ENCODE peak calls at places on chromosomes 2 and 18, in seven cellular contexts. A, P, F, Y, K, R and E are unnamed samples.

GRCh38 chr2:190862591-190862991 is 18.0 kb upstream of the GLS start:
- DNase-seq in Y (no peak), P (no peak), R (no peak), A (no peak), K (peak), F (no peak), E (no peak)

GRCh38 chr2:67289921-67290371 is 107.2 kb upstream of the ETAA1 start:
- DNase-seq in A (no peak), F (no peak), R (no peak), P (no peak), Y (no peak), K (no peak), E (no peak)

GRCh38 chr18:44047585-44047984 is 633.1 kb upstream of the SETBP1 start:
- DNase-seq in P (no peak), R (no peak), F (no peak), K (no peak), A (no peak), Y (no peak), E (no peak)

GRCh38 chr2:105682401-105682800 is 62.3 kb upstream of the NCK2 start:
- DNase-seq in R (no peak), K (no peak), P (no peak), Y (no peak), F (no peak), A (no peak), E (no peak)

GRCh38 chr2:239026711-239027430 is 179.0 kb downstream of the TWIST2 start:
- DNase-seq in A (peak), P (peak), K (no peak), R (no peak), Y (no peak), F (no peak), E (no peak)

GRCh38 chr2:49002750-49003149 is 151.6 kb downstream of the FSHR start:
- DNase-seq in A (no peak), P (no peak), F (no peak), R (no peak), Y (peak), K (no peak), E (no peak)

GRCh38 chr18:78984941-78985784 is 5.5 kb downstream of the SALL3 start:
- DNase-seq in P (no peak), R (peak), F (no peak), A (no peak), K (peak), Y (peak), E (no peak)

GRCh38 chr2:8857709-8858108 is 20.3 kb upstream of the KIDINS220 start:
- DNase-seq in F (no peak), A (no peak), P (no peak), K (no peak), R (no peak), Y (no peak), E (no peak)

GRCh38 chr2:24888177-24888576 is 31.9 kb downstream of the ADCY3 start:
- DNase-seq in F (no peak), K (no peak), P (no peak), R (no peak), Y (no peak), A (no peak), E (no peak)

GRCh38 chr2:22623620-22624019 is 761.4 kb upstream of the KLHL29 start:
- DNase-seq in A (no peak), Y (no peak), R (no peak), F (no peak), P (no peak), K (no peak), E (no peak)

GRCh38 chr2:161243873-161244272 is 64.4 kb upstream of the PSMD14 start:
- DNase-seq in P (no peak), R (peak), A (no peak), F (no peak), Y (no peak), K (no peak), E (no peak)

GRCh38 chr2:69946351-69947077 is 14.9 kb downstream of the ASPRV1 start:
- DNase-seq in P (no peak), F (no peak), R (peak), K (peak), A (no peak), Y (no peak), E (peak)

GRCh38 chr18:38007931-38008330 is 442.3 kb upstream of the CELF4 start:
- DNase-seq in Y (no peak), P (no peak), R (no peak), A (no peak), K (no peak), F (no peak), E (no peak)
- H3K27ac ChIP-seq in Y (no peak), P (no peak), R (no peak), A (no peak), K (no peak), F (no peak), E (no peak)

GRCh38 chr2:28802975-28803429 is 7.6 kb upstream of the SPDYA start:
- DNase-seq in Y (no peak), A (no peak), R (no peak), K (no peak), F (no peak), P (no peak), E (no peak)
- H3K27ac ChIP-seq in Y (peak), A (peak), R (no peak), K (no peak), F (no peak), P (no peak), E (no peak)

DNA sequence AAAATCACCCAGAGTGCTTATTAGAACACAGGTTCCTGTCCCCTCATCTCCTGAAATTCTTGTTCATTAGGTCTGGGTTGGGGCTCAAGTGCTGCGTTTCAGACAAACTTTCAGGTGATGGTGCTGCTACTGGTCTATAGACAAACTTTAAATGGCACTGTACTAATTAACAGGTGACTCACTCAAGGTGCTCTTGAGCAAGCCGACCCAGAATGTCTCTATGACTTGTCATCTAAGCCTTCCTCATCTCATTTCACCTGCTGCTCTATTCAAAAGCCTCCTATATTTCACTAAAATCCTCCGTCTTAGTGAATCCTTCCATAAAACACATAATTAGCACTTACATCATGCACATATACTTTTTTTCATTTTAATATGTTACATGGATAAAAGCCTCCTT is 29.9 kb upstream of the STK39 start:
- DNase-seq in F (no peak), A (no peak), P (no peak), K (peak), Y (no peak), R (no peak), E (no peak)
- H3K27ac ChIP-seq in F (no peak), A (peak), P (no peak), K (no peak), Y (no peak), R (no peak), E (no peak)

DNA sequence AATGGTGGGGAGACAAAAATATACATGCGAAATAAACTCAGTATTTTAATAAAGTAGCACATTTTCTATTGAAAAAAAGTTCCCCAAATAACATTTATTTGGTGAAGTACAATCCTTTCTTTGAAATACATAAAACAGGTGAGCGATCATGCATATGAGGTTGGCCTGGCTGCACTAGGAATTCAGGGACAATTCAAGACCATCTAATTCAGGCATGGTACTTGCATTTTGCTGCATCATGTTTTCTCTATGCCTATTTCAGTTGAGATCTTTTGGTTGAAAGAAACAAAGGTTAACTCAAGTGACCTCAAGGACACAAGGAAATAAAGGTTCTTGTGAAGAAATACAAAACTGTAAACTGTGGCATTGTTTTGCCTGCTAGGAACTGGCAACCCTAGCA is 19.8 kb upstream of the TAF4B start:
- DNase-seq in K (no peak), P (no peak), F (no peak), Y (no peak), R (no peak), A (no peak), E (no peak)
- H3K27ac ChIP-seq in K (no peak), P (no peak), F (no peak), Y (no peak), R (no peak), A (no peak), E (no peak)

DNA sequence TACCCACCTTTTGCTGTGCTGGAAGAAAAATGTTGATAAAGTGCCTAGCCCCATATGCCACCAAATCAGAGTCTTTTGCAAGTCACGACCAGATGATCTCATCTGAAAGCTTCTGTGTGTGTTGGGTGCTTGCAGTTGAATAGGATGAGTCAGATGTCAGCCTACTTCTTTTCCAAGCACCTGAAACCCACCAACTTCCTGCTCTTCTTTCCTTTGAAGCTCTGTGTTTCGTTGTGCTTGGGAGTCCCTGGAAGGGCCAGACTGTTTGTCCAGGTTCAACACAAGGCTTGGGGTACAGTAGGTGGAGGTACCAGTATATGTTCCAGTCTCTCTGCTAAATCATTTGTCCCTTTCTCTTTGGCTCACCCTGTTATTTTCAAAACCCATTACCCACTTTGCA is 36.8 kb upstream of the LCLAT1 start:
- DNase-seq in Y (no peak), A (no peak), R (no peak), K (no peak), P (no peak), F (no peak), E (no peak)
- H3K27ac ChIP-seq in Y (no peak), A (peak), R (no peak), K (no peak), P (peak), F (peak), E (no peak)

DNA sequence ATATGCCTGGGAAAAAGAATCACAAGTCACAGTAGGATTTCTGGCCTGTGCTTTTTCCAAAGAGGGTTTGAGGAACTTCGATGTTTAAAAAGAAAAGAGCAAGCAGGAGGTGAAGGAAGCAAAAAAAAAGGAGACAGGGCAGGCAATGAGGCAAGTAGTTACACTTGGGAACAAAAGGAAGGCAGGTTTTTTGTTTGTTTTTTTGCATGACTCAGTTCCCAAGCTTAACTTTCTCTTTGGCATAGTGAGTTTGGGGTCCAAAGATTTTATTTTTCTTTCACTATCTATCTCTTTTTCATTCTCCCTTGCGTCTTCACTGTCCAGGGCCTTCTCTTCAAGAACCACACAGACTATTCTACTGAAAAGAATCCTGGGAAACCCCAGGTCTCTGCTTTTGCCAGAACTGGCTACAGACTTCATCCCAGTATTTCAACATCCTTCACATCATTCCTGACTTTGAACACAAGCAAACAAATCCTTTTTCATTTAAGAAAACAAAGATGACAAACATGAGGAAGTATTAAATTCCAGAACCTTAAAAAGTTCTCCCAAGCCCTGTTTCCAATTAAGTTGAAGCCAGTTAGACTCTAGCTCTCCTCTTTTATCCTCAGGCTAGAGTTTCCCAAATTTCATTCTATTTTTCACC is 210.7 kb upstream of the RND3 start:
- DNase-seq in R (no peak), F (no peak), A (no peak), K (no peak), P (no peak), Y (no peak), E (no peak)
- H3K27ac ChIP-seq in R (no peak), F (peak), A (no peak), K (no peak), P (no peak), Y (no peak), E (no peak)